ENCODE peak calls at places on chromosomes 12 and 14, in five cellular contexts. T is ovary, W is endodermal cell, I is A549, S is colonic mucosa. L is an unnamed sample.

GRCh38 chr14:99679543-99679942 is 4.6 kb upstream of the CYP46A1 start:
- DNase-seq in T (no peak), W (no peak), I (no peak), S (no peak), L (no peak)

GRCh38 chr12:80332827-80333226 is 111.2 kb upstream of the PTPRQ start:
- DNase-seq in T (no peak), W (no peak), I (no peak), S (no peak), L (no peak)

GRCh38 chr12:112606611-112607366 is 184.8 kb upstream of the RPH3A start:
- DNase-seq in T (no peak), W (peak), I (no peak), S (no peak), L (no peak)

GRCh38 chr14:51652168-51653095 is 722 bp downstream of the FRMD6 start:
- DNase-seq in T (peak), W (peak), I (peak), S (peak), L (no peak)

GRCh38 chr12:4280351-4281163 is 7.0 kb downstream of the CCND2 start:
- DNase-seq in T (peak), W (peak), I (no peak), S (peak), L (no peak)

GRCh38 chr14:37122288-37122687 is 50.1 kb downstream of the SLC25A21 start:
- DNase-seq in T (no peak), W (no peak), I (peak), S (no peak), L (peak)

GRCh38 chr14:71711619-71712018 is 220.6 kb upstream of the RGS6 start:
- DNase-seq in T (no peak), W (no peak), I (no peak), S (no peak), L (no peak)

GRCh38 chr14:53043107-53043704 is 92.4 kb upstream of the FERMT2 start:
- DNase-seq in T (peak), W (no peak), I (no peak), S (no peak), L (peak)

GRCh38 chr14:75548544-75548943 is 26.3 kb downstream of the BATF start:
- DNase-seq in T (no peak), W (no peak), I (no peak), S (peak), L (no peak)

GRCh38 chr12:20549115-20549719 is 145.9 kb upstream of the SLCO1C1 start:
- DNase-seq in T (peak), W (peak), I (peak), S (peak), L (no peak)

GRCh38 chr12:113663396-113663795 is 191.7 kb upstream of the LHX5 start:
- DNase-seq in T (no peak), W (no peak), I (no peak), S (no peak), L (no peak)

GRCh38 chr14:51094282-51094821 is 553 bp downstream of the TRIM9 start:
- DNase-seq in T (peak), W (peak), I (peak), S (peak), L (no peak)

GRCh38 chr12:83997425-83997824 is 915.2 kb downstream of the SLC6A15 start:
- DNase-seq in T (no peak), W (no peak), I (no peak), S (no peak), L (no peak)

GRCh38 chr14:101588286-101588975 is 27.1 kb downstream of the DIO3 start:
- DNase-seq in T (no peak), W (no peak), I (no peak), S (no peak), L (no peak)

GRCh38 chr12:12266389-12266872 is 413 bp downstream of the LRP6 start:
- DNase-seq in T (peak), W (no peak), I (no peak), S (peak), L (no peak)

GRCh38 chr12:89225401-89225800 is 126.9 kb downstream of the DUSP6 start:
- DNase-seq in T (no peak), W (peak), I (no peak), S (no peak), L (no peak)

GRCh38 chr12:50221228-50222008 is 54.2 kb upstream of the CERS5 start:
- DNase-seq in T (no peak), W (no peak), I (no peak), S (no peak), L (peak)

GRCh38 chr12:48184549-48184922 is 1.1 kb downstream of the CCDC184 start:
- DNase-seq in T (no peak), W (peak), I (no peak), S (no peak), L (no peak)

GRCh38 chr12:48185181-48185919 is 1.9 kb downstream of the CCDC184 start:
- DNase-seq in T (no peak), W (peak), I (no peak), S (no peak), L (no peak)

GRCh38 chr12:48183876-48184548 is 568 bp downstream of the CCDC184 start:
- DNase-seq in T (peak), W (peak), I (no peak), S (no peak), L (no peak)

GRCh38 chr12:48182659-48183058 is 785 bp upstream of the CCDC184 start:
- DNase-seq in T (no peak), W (no peak), I (no peak), S (no peak), L (no peak)

GRCh38 chr12:48183091-48183875 is at the start of gene CCDC184:
- DNase-seq in T (peak), W (peak), I (peak), S (peak), L (no peak)
- TF ChIP-seq CTCF in T (no peak), W (peak), I (peak), S (no peak), L (peak)

DNA sequence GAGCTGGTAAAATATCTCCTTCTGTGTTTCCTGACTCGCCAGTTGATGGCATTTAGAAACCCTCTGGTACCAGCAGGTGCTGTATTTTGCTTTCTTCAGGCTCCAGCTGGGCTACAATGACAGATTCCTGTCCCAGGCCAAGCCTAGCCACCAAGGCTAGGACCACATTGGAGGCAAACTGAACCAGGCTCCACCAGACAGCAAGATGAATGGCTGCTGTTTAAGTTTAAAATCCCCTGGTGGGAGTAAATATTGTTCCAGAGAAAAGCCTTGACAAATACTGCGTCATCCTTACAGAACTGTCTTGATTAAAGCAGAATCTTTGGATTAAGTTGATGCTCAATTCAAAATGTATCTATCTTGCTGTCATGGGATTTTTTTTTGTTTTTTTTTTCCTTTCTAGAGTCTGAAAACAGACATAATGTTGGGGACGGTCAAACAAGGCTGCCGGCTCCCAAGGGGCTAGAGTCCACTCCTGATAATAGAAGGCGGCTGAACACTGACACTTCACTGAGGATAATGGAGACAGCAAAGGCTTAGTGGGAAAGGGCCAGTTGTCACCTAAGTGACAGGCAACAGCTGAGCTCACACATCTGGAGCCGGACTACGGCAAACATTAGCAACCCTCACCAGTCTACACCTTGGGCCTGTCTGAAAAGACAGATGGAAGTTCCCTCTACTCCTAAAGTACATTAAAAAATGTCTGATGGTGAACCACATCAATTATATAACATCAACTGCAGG is 1.8 kb downstream of the PRICKLE1 start:
- DNase-seq in T (no peak), W (peak), I (no peak), S (no peak), L (no peak)
- H3K27ac ChIP-seq in T (no peak), W (peak), I (no peak), S (peak), L (no peak)

GRCh38 chr14:105168979-105169507 is 467 bp upstream of the JAG2 start:
- DNase-seq in T (no peak), W (peak), I (peak), S (no peak), L (no peak)
- H3K4me3 ChIP-seq in T (no peak), W (no peak), I (peak), S (peak), L (no peak)

GRCh38 chr12:123540899-123541662 is 7.6 kb upstream of the RILPL1 start:
- DNase-seq in T (no peak), W (no peak), I (no peak), S (no peak), L (no peak)
- TF ChIP-seq CTCF in T (no peak), W (peak), I (no peak), S (no peak), L (no peak)

GRCh38 chr12:6273931-6274687 is 36.4 kb upstream of the PLEKHG6 start:
- DNase-seq in T (no peak), W (peak), I (no peak), S (no peak), L (no peak)
- H3K27ac ChIP-seq in T (no peak), W (peak), I (no peak), S (no peak), L (no peak)

GRCh38 chr12:32756476-32757158 is 920 bp upstream of the YARS2 start:
- DNase-seq in T (no peak), W (peak), I (no peak), S (no peak), L (no peak)
- H3K4me3 ChIP-seq in T (no peak), W (peak), I (peak), S (peak), L (peak)

DNA sequence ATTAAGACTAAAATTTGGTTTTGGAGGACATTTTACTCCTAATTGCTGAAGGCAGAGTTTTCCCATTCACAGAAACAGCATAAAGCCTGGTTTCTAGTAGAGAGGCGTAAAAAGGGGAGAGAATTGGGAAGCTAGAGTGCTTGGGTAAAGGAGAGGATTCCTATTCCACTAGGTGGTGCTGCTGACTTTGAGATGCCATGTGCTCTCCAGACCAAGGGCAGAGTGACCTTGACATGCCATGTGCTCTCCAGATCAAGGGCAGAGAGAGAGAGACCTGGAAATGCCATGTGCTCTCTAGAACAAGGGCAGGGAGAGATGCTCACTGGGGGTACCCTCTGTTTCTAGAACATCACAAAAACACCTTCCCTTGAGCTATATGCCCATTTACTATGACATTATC is 176.2 kb upstream of the PDZRN4 start:
- DNase-seq in T (no peak), W (peak), I (no peak), S (no peak), L (no peak)
- TF ChIP-seq CTCF in T (no peak), W (peak), I (no peak), S (no peak), L (no peak)

DNA sequence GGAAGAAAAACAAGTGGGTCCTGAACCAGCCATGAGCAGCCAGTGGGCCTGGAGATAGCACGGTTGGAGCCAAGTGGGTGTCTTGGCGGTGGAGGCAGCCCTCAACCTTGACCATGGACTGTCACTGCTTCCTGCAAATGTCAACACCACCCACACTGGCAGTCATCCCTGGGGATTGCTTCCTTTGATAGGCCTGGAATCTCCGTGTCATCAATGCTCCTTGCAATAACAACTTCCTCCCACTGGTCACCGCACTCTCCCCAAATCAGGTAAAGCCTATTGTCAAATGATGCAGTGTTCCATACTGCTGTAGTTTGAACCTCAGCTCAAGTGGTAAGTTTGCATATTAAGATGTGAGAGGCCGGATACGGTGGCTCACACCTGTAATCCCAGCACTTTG is 129.1 kb downstream of the NTF3 start:
- DNase-seq in T (no peak), W (peak), I (no peak), S (no peak), L (no peak)
- H3K27ac ChIP-seq in T (no peak), W (no peak), I (no peak), S (no peak), L (no peak)

L was measured in AG04450.